ENCODE peak calls at places on chromosome 22, in eight cellular contexts. U is stimulated activated CD4-positive, alpha-beta T cell treated with anti-CD3 and anti-CD28 coated beads, Interleukin-1b, Interleukin-23, amount 100 ng/mL, for 1 hour; O is GM12891; T is tibial nerve; A is pancreas; R is NAMALWA; I is astrocyte of the spinal cord; S is activated CD4-positive, alpha-beta T cell treated with anti-CD3 and anti-CD28 coated beads, Interleukin-2, amount 50 U/mL, for 1 hour. C is an unnamed sample.

GRCh38 chr22:43828711-43829447 is 16.8 kb upstream of the EFCAB6 start:
- DNase-seq in R (peak), I (peak), T (peak), A (no peak), U (no peak), O (no peak), S (no peak), C (no peak)

GRCh38 chr22:43000441-43001175 is 14.3 kb downstream of the PACSIN2 start:
- DNase-seq in T (no peak), U (no peak), R (no peak), I (peak), A (no peak), O (no peak), S (no peak), C (no peak)

GRCh38 chr22:35564975-35565867 is 24.6 kb downstream of the RASD2 start:
- DNase-seq in T (no peak), A (no peak), R (no peak), S (no peak), U (no peak), O (no peak), I (peak), C (no peak)

GRCh38 chr22:17085277-17086091 is 684 bp downstream of the IL17RA start:
- DNase-seq in S (peak), R (no peak), A (peak), I (no peak), T (no peak), U (no peak), O (no peak), C (no peak)

GRCh38 chr22:29031236-29031982 is 30.2 kb downstream of the C22orf31 start:
- DNase-seq in T (peak), A (peak), R (no peak), O (no peak), U (no peak), I (peak), S (no peak), C (no peak)

GRCh38 chr22:21025266-21025665 is 7.1 kb downstream of the SLC7A4 start:
- DNase-seq in T (no peak), A (no peak), S (no peak), O (no peak), I (no peak), U (no peak), R (no peak), C (peak)

GRCh38 chr22:46104881-46105493 is 45.3 kb upstream of the PPARA start:
- DNase-seq in A (no peak), S (no peak), U (no peak), R (no peak), T (no peak), I (no peak), O (no peak), C (no peak)

GRCh38 chr22:41587347-41587723 is 2.3 kb downstream of the PMM1 start:
- DNase-seq in A (no peak), S (no peak), U (no peak), O (no peak), I (no peak), R (no peak), T (no peak), C (no peak)

GRCh38 chr22:21041937-21042336 is 3.8 kb upstream of the LRRC74B start:
- DNase-seq in T (no peak), A (no peak), U (no peak), S (no peak), O (no peak), I (peak), R (no peak), C (no peak)